ENCODE peak calls at places on chromosomes 6 and 20, in nine cellular contexts. One of them, this sample, is unnamed.

GRCh38 chr6:136969930-136970329 is 47.8 kb downstream of the SLC35D3 start:
- DNase-seq in upper lobe of left lung: no peak
- DNase-seq in breast epithelium: no peak
- DNase-seq in stomach: no peak
- DNase-seq in sigmoid colon: no peak
- DNase-seq in suprapubic skin: no peak
- DNase-seq in ovary: no peak
- DNase-seq in prostate gland: no peak
- DNase-seq in heart left ventricle: no peak
- DNase-seq in this sample: no peak

GRCh38 chr20:36614781-36615557 is 9.4 kb downstream of the RAB5IF start:
- DNase-seq in breast epithelium: no peak
- DNase-seq in upper lobe of left lung: no peak
- DNase-seq in prostate gland: no peak
- DNase-seq in ovary: no peak
- DNase-seq in heart left ventricle: no peak
- DNase-seq in suprapubic skin: no peak
- DNase-seq in sigmoid colon: no peak
- DNase-seq in stomach: no peak
- DNase-seq in this sample: no peak

GRCh38 chr6:111481836-111482235 is 1.2 kb downstream of the REV3L start:
- DNase-seq in sigmoid colon: no peak
- DNase-seq in ovary: no peak
- DNase-seq in prostate gland: no peak
- DNase-seq in suprapubic skin: peak; percentile 71
- DNase-seq in upper lobe of left lung: no peak
- DNase-seq in heart left ventricle: no peak
- DNase-seq in stomach: no peak
- DNase-seq in breast epithelium: no peak
- DNase-seq in this sample: no peak

GRCh38 chr6:167678102-167679101 is 148.3 kb upstream of the AFDN start:
- DNase-seq in stomach: peak; percentile 51
- DNase-seq in heart left ventricle: peak; percentile 67
- DNase-seq in breast epithelium: no peak
- DNase-seq in suprapubic skin: peak; percentile 62
- DNase-seq in ovary: peak; percentile 39
- DNase-seq in upper lobe of left lung: peak; percentile 89
- DNase-seq in sigmoid colon: peak; percentile 66
- DNase-seq in prostate gland: peak; percentile 25
- DNase-seq in this sample: peak; percentile 84

GRCh38 chr20:11323821-11324220 is 593.9 kb upstream of the BTBD3 start:
- DNase-seq in sigmoid colon: no peak
- DNase-seq in suprapubic skin: no peak
- DNase-seq in upper lobe of left lung: no peak
- DNase-seq in stomach: no peak
- DNase-seq in prostate gland: no peak
- DNase-seq in heart left ventricle: no peak
- DNase-seq in ovary: no peak
- DNase-seq in breast epithelium: no peak
- DNase-seq in this sample: no peak

GRCh38 chr6:67030861-67031260 is 1323.8 kb upstream of the EYS start:
- DNase-seq in prostate gland: no peak
- DNase-seq in sigmoid colon: no peak
- DNase-seq in stomach: no peak
- DNase-seq in ovary: no peak
- DNase-seq in heart left ventricle: no peak
- DNase-seq in upper lobe of left lung: peak; percentile 65
- DNase-seq in suprapubic skin: no peak
- DNase-seq in breast epithelium: no peak
- DNase-seq in this sample: no peak

GRCh38 chr6:159691133-159691962 is 1.7 kb downstream of the SOD2 start:
- DNase-seq in heart left ventricle: no peak
- DNase-seq in sigmoid colon: no peak
- DNase-seq in breast epithelium: no peak
- DNase-seq in suprapubic skin: no peak
- DNase-seq in upper lobe of left lung: no peak
- DNase-seq in stomach: no peak
- DNase-seq in prostate gland: peak; percentile 48
- DNase-seq in ovary: no peak
- DNase-seq in this sample: no peak

GRCh38 chr6:36839819-36840379 is 655 bp upstream of the CPNE5 start:
- DNase-seq in heart left ventricle: peak; percentile 77
- DNase-seq in prostate gland: no peak
- DNase-seq in stomach: peak; percentile 30
- DNase-seq in suprapubic skin: no peak
- DNase-seq in breast epithelium: no peak
- DNase-seq in upper lobe of left lung: peak; percentile 92
- DNase-seq in sigmoid colon: no peak
- DNase-seq in ovary: peak; percentile 34
- DNase-seq in this sample: no peak

GRCh38 chr20:63145156-63145555 is 70.8 kb downstream of the YTHDF1 start:
- DNase-seq in sigmoid colon: no peak
- DNase-seq in stomach: no peak
- DNase-seq in prostate gland: no peak
- DNase-seq in suprapubic skin: no peak
- DNase-seq in heart left ventricle: no peak
- DNase-seq in ovary: no peak
- DNase-seq in upper lobe of left lung: no peak
- DNase-seq in breast epithelium: no peak
- DNase-seq in this sample: no peak

GRCh38 chr20:59614714-59615113 is 10.4 kb downstream of the PHACTR3 start:
- DNase-seq in ovary: no peak
- DNase-seq in heart left ventricle: no peak
- DNase-seq in suprapubic skin: no peak
- DNase-seq in stomach: no peak
- DNase-seq in sigmoid colon: no peak
- DNase-seq in prostate gland: no peak
- DNase-seq in breast epithelium: no peak
- DNase-seq in upper lobe of left lung: no peak
- DNase-seq in this sample: no peak

GRCh38 chr6:78589426-78589825 is 277.9 kb upstream of the IRAK1BP1 start:
- DNase-seq in upper lobe of left lung: no peak
- DNase-seq in ovary: no peak
- DNase-seq in breast epithelium: no peak
- DNase-seq in prostate gland: no peak
- DNase-seq in stomach: no peak
- DNase-seq in sigmoid colon: no peak
- DNase-seq in suprapubic skin: no peak
- DNase-seq in heart left ventricle: no peak
- DNase-seq in this sample: no peak

DNA sequence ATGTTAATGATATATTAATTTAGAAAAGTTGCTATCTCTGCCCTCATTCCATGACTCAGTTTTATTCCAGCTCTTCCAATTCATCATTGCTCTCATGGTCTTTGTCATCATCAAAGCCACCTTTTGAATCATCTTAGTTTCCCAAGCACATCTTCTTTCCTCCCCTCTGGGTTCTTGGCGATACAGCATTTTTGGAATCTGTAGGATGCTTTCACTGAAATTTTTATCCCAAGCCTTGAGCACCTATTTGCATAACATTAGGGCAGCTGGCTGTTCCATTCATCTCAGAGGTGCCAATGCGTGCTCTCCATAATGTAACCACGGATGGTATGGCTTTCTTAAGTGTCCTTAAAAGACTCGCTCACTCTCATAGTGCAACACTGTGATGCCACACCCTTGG is 100.4 kb downstream of the SNX5 start:
- DNase-seq in sigmoid colon: no peak
- DNase-seq in upper lobe of left lung: no peak
- DNase-seq in heart left ventricle: no peak
- DNase-seq in suprapubic skin: peak; percentile 6
- DNase-seq in breast epithelium: no peak
- DNase-seq in ovary: no peak
- DNase-seq in stomach: no peak
- DNase-seq in prostate gland: no peak
- DNase-seq in this sample: no peak
- TF ChIP-seq POLR2A in sigmoid colon: no peak
- TF ChIP-seq POLR2A in upper lobe of left lung: no peak
- TF ChIP-seq POLR2A in heart left ventricle: no peak
- TF ChIP-seq POLR2A in suprapubic skin: no peak
- TF ChIP-seq POLR2A in breast epithelium: no peak
- TF ChIP-seq POLR2A in ovary: no peak
- TF ChIP-seq POLR2A in stomach: no peak
- TF ChIP-seq POLR2A in prostate gland: no peak
- TF ChIP-seq POLR2A in this sample: no peak

GRCh38 chr20:49096212-49096730 is 50.2 kb downstream of the CSE1L start:
- DNase-seq in breast epithelium: no peak
- DNase-seq in sigmoid colon: no peak
- DNase-seq in stomach: no peak
- DNase-seq in upper lobe of left lung: no peak
- DNase-seq in ovary: no peak
- DNase-seq in prostate gland: no peak
- DNase-seq in suprapubic skin: no peak
- DNase-seq in heart left ventricle: no peak
- DNase-seq in this sample: no peak
- H3K4me3 ChIP-seq in breast epithelium: no peak overlapping the region
- H3K4me3 ChIP-seq in sigmoid colon: no peak overlapping the region
- H3K4me3 ChIP-seq in stomach: no peak overlapping the region
- H3K4me3 ChIP-seq in upper lobe of left lung: no peak overlapping the region
- H3K4me3 ChIP-seq in ovary: no peak overlapping the region
- H3K4me3 ChIP-seq in prostate gland: no peak overlapping the region
- H3K4me3 ChIP-seq in suprapubic skin: no peak overlapping the region
- H3K4me3 ChIP-seq in heart left ventricle: no peak overlapping the region
- H3K4me3 ChIP-seq in this sample: no peak overlapping the region

DNA sequence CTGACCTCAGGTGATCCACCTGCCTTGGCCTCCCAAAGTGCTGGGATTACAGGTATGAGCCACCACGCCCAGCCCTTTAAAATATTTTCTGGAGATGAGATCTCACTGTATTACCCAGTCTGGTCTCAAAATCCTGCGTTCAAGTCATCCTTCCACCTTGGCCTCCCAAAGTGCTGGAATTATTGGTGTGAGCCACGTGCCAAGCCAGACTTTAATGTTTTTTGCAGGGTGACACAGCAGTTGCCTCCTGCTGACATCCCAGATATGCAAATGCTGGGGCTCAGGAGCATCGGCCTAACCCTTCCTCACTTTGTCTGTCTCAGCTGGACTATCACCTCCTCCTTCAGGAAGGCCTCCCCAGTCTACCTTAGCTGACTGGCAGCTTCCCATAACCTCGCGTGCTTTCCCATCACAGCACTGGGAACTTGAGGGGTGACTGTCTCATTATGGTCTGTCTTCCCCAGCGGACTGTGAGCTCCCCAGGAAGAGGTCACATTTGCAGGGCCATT is 14.3 kb upstream of the ID1 start:
- DNase-seq in stomach: no peak
- DNase-seq in prostate gland: no peak
- DNase-seq in suprapubic skin: no peak
- DNase-seq in breast epithelium: no peak
- DNase-seq in ovary: no peak
- DNase-seq in sigmoid colon: no peak
- DNase-seq in heart left ventricle: no peak
- DNase-seq in upper lobe of left lung: no peak
- DNase-seq in this sample: no peak
- H3K27ac ChIP-seq in stomach: no peak overlapping the region
- H3K27ac ChIP-seq in prostate gland: no peak overlapping the region
- H3K27ac ChIP-seq in suprapubic skin: peak overlapping the region; percentile 34
- H3K27ac ChIP-seq in breast epithelium: no peak overlapping the region
- H3K27ac ChIP-seq in ovary: no peak overlapping the region
- H3K27ac ChIP-seq in sigmoid colon: no peak overlapping the region
- H3K27ac ChIP-seq in heart left ventricle: peak overlapping the region; percentile 97
- H3K27ac ChIP-seq in upper lobe of left lung: no peak overlapping the region
- H3K27ac ChIP-seq in this sample: no peak overlapping the region

GRCh38 chr6:49639177-49639817 is 2.7 kb upstream of the RHAG start:
- DNase-seq in ovary: no peak
- DNase-seq in breast epithelium: no peak
- DNase-seq in sigmoid colon: no peak
- DNase-seq in prostate gland: no peak
- DNase-seq in heart left ventricle: no peak
- DNase-seq in suprapubic skin: no peak
- DNase-seq in stomach: no peak
- DNase-seq in upper lobe of left lung: no peak
- DNase-seq in this sample: no peak
- TF ChIP-seq POLR2A in ovary: no peak
- TF ChIP-seq POLR2A in breast epithelium: no peak
- TF ChIP-seq POLR2A in sigmoid colon: no peak
- TF ChIP-seq POLR2A in prostate gland: no peak
- TF ChIP-seq POLR2A in heart left ventricle: no peak
- TF ChIP-seq POLR2A in suprapubic skin: no peak
- TF ChIP-seq POLR2A in stomach: no peak
- TF ChIP-seq POLR2A in upper lobe of left lung: no peak
- TF ChIP-seq POLR2A in this sample: no peak

DNA sequence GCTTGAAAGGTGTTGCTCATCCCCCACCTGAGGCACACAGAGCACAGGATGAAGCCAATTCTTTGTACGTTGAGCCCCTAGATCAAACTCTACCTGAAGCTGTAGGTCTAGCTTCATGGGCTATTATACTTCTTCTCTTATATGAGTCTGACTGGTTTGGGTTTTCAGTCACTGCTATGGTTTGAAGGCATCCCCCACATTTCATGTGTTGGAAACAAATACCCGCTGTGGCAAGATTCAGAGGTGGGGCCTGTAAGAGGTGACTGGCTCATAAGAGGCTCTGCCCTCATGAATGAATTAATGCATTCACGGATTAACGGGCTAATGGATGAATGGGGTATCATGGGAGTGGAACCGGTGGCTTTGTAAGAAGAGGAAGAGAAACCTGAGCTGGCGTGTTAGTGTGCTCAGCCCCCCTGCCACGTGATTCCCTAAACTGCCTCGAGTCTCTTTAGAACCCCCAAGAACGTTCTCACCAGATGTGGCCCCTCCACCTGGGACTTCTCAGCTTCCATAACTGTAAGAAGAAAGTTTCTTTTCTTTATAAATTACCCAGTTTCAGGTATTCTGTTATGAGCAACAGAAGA is 39.2 kb downstream of the PREX1 start:
- DNase-seq in breast epithelium: no peak
- DNase-seq in suprapubic skin: no peak
- DNase-seq in heart left ventricle: no peak
- DNase-seq in sigmoid colon: no peak
- DNase-seq in stomach: no peak
- DNase-seq in upper lobe of left lung: no peak
- DNase-seq in prostate gland: no peak
- DNase-seq in ovary: no peak
- DNase-seq in this sample: no peak
- H3K4me3 ChIP-seq in breast epithelium: no peak overlapping the region
- H3K4me3 ChIP-seq in suprapubic skin: no peak overlapping the region
- H3K4me3 ChIP-seq in heart left ventricle: no peak overlapping the region
- H3K4me3 ChIP-seq in sigmoid colon: no peak overlapping the region
- H3K4me3 ChIP-seq in stomach: no peak overlapping the region
- H3K4me3 ChIP-seq in upper lobe of left lung: no peak overlapping the region
- H3K4me3 ChIP-seq in prostate gland: no peak overlapping the region
- H3K4me3 ChIP-seq in ovary: no peak overlapping the region
- H3K4me3 ChIP-seq in this sample: no peak overlapping the region

GRCh38 chr20:889932-890463 is 26.1 kb downstream of the ANGPT4 start:
- DNase-seq in heart left ventricle: no peak
- DNase-seq in suprapubic skin: no peak
- DNase-seq in ovary: peak; percentile 27
- DNase-seq in stomach: no peak
- DNase-seq in breast epithelium: no peak
- DNase-seq in prostate gland: no peak
- DNase-seq in sigmoid colon: no peak
- DNase-seq in upper lobe of left lung: no peak
- DNase-seq in this sample: no peak
- H3K27ac ChIP-seq in heart left ventricle: no peak overlapping the region
- H3K27ac ChIP-seq in suprapubic skin: no peak overlapping the region
- H3K27ac ChIP-seq in ovary: no peak overlapping the region
- H3K27ac ChIP-seq in stomach: no peak overlapping the region
- H3K27ac ChIP-seq in breast epithelium: no peak overlapping the region
- H3K27ac ChIP-seq in prostate gland: peak overlapping the region; percentile 56
- H3K27ac ChIP-seq in sigmoid colon: no peak overlapping the region
- H3K27ac ChIP-seq in upper lobe of left lung: no peak overlapping the region
- H3K27ac ChIP-seq in this sample: no peak overlapping the region

GRCh38 chr6:15335916-15336315 is 90.0 kb downstream of the JARID2 start:
- DNase-seq in breast epithelium: no peak
- DNase-seq in sigmoid colon: no peak
- DNase-seq in ovary: no peak
- DNase-seq in heart left ventricle: no peak
- DNase-seq in suprapubic skin: no peak
- DNase-seq in upper lobe of left lung: no peak
- DNase-seq in prostate gland: no peak
- DNase-seq in stomach: no peak
- DNase-seq in this sample: no peak
- TF ChIP-seq POLR2A in breast epithelium: no peak
- TF ChIP-seq POLR2A in sigmoid colon: no peak
- TF ChIP-seq POLR2A in ovary: no peak
- TF ChIP-seq POLR2A in heart left ventricle: no peak
- TF ChIP-seq POLR2A in suprapubic skin: no peak
- TF ChIP-seq POLR2A in upper lobe of left lung: no peak
- TF ChIP-seq POLR2A in prostate gland: no peak
- TF ChIP-seq POLR2A in stomach: no peak
- TF ChIP-seq POLR2A in this sample: no peak